ENCODE peak calls at places on chromosomes 13 and 19, in five cellular contexts. B, Z, J, L and P are unnamed samples.

GRCh38 chr19:10533656-10534386 is 9.9 kb upstream of the ATG4D start:
- DNase-seq in B (no peak), Z (no peak), J (no peak), L (no peak), P (no peak)

GRCh38 chr19:34489175-34489574 is 7.6 kb downstream of the WTIP start:
- DNase-seq in B (no peak), Z (no peak), J (no peak), L (no peak), P (no peak)

GRCh38 chr19:12139309-12139708 is 841 bp downstream of the ZNF20 start:
- DNase-seq in B (no peak), Z (no peak), J (no peak), L (no peak), P (no peak)

GRCh38 chr13:20990910-20991525 is 70.4 kb downstream of the LATS2 start:
- DNase-seq in B (no peak), Z (no peak), J (no peak), L (no peak), P (no peak)

GRCh38 chr19:36797786-36798108 is 25.1 kb upstream of the ZNF850 start:
- DNase-seq in B (no peak), Z (no peak), J (no peak), L (no peak), P (no peak)

GRCh38 chr13:79775830-79776229 is 294.9 kb downstream of the NDFIP2 start:
- DNase-seq in B (no peak), Z (peak; percentile 3), J (no peak), L (no peak), P (no peak)

GRCh38 chr13:45615501-45616101 is at the start of gene ERICH6B:
- DNase-seq in B (no peak), Z (no peak), J (no peak), L (no peak), P (no peak)

GRCh38 chr19:12668937-12669271 is 2.3 kb downstream of the WDR83 start:
- DNase-seq in B (peak; percentile 71), Z (peak; percentile 45), J (peak; percentile 20), L (peak; percentile 53), P (peak; percentile 59)

GRCh38 chr19:4583961-4584669 is 24.6 kb upstream of the SEMA6B start:
- DNase-seq in B (no peak), Z (no peak), J (no peak), L (no peak), P (no peak)

GRCh38 chr13:74820809-74821208 is 661.2 kb downstream of the TBC1D4 start:
- DNase-seq in B (no peak), Z (no peak), J (no peak), L (no peak), P (no peak)

GRCh38 chr13:42155251-42155650 is 106.8 kb downstream of the DGKH start:
- DNase-seq in B (no peak), Z (no peak), J (no peak), L (no peak), P (no peak)

GRCh38 chr13:75850915-75851314 is 214.8 kb downstream of the LMO7 start:
- DNase-seq in B (no peak), Z (no peak), J (no peak), L (no peak), P (no peak)

GRCh38 chr13:101916758-101917474 is 464.4 kb downstream of the ITGBL1 start:
- DNase-seq in B (no peak), Z (no peak), J (no peak), L (no peak), P (no peak)

GRCh38 chr19:835201-835810 is 5.5 kb upstream of the PRTN3 start:
- DNase-seq in B (no peak), Z (no peak), J (no peak), L (no peak), P (no peak)

GRCh38 chr19:48726573-48726972 is 7.0 kb upstream of the MAMSTR start:
- DNase-seq in B (no peak), Z (no peak), J (no peak), L (no peak), P (no peak)

GRCh38 chr19:10269333-10270179 is 1.4 kb upstream of the ICAM1 start:
- DNase-seq in B (peak; percentile 69), Z (peak; percentile 65), J (no peak), L (peak; percentile 87), P (no peak)